ENCODE peak calls at places on chromosomes 12 and 14, in nine cellular contexts. E is prostate gland, G is lung, L is psoas muscle, H is dorsolateral prefrontal cortex, I is GM23248, T is IMR-90, V is tibial nerve, Z is coronary artery. X is an unnamed sample.

GRCh38 chr12:93186131-93186530 is 191.6 kb upstream of the NUDT4 start:
- DNase-seq in E (no peak), G (no peak), L (no peak), H (no peak), I (peak), T (peak), V (no peak), Z (no peak), X (no peak)

GRCh38 chr14:70897475-70897874 is 9.8 kb upstream of the PCNX1 start:
- DNase-seq in E (no peak), G (no peak), L (no peak), H (no peak), I (peak), T (peak), V (no peak), Z (no peak), X (no peak)

GRCh38 chr14:89504602-89505320 is 87.7 kb upstream of the FOXN3 start:
- DNase-seq in E (no peak), G (peak), L (no peak), H (no peak), I (peak), T (peak), V (no peak), Z (no peak), X (no peak)

GRCh38 chr12:96239711-96240234 is 45.6 kb downstream of the ELK3 start:
- DNase-seq in E (no peak), G (no peak), L (no peak), H (no peak), I (peak), T (no peak), V (no peak), Z (no peak), X (no peak)

GRCh38 chr12:104805186-104805585 is 152.9 kb downstream of the SLC41A2 start:
- DNase-seq in E (no peak), G (no peak), L (no peak), H (no peak), I (peak), T (peak), V (no peak), Z (no peak), X (no peak)

GRCh38 chr14:64704743-64705405 is 650 bp downstream of the PLEKHG3 start:
- DNase-seq in E (peak), G (no peak), L (peak), H (peak), I (peak), T (peak), V (no peak), Z (peak), X (no peak)

GRCh38 chr14:101761881-101762529 is 496 bp downstream of the PPP2R5C start:
- DNase-seq in E (peak), G (no peak), L (no peak), H (peak), I (peak), T (no peak), V (no peak), Z (no peak), X (no peak)

GRCh38 chr12:104951759-104952509 is 6.2 kb downstream of the SLC41A2 start:
- DNase-seq in E (no peak), G (no peak), L (no peak), H (no peak), I (peak), T (peak), V (no peak), Z (no peak), X (no peak)

GRCh38 chr14:41022932-41023331 is 583.7 kb upstream of the LRFN5 start:
- DNase-seq in E (no peak), G (no peak), L (no peak), H (no peak), I (no peak), T (peak), V (no peak), Z (no peak), X (no peak)

GRCh38 chr12:13082866-13083265 is 20.6 kb downstream of the GSG1 start:
- DNase-seq in E (no peak), G (no peak), L (no peak), H (no peak), I (no peak), T (no peak), V (no peak), Z (no peak), X (no peak)

GRCh38 chr14:76826122-76826521 is at the start of gene LRRC74A:
- DNase-seq in E (no peak), G (no peak), L (no peak), H (no peak), I (peak), T (no peak), V (no peak), Z (no peak), X (no peak)

GRCh38 chr12:39772708-39773665 is 153.4 kb upstream of the ABCD2 start:
- DNase-seq in E (no peak), G (no peak), L (no peak), H (no peak), I (peak), T (no peak), V (no peak), Z (no peak), X (no peak)

GRCh38 chr12:569091-569676 is 94.1 kb downstream of the NINJ2 start:
- DNase-seq in E (no peak), G (no peak), L (no peak), H (no peak), I (no peak), T (no peak), V (no peak), Z (no peak), X (no peak)

GRCh38 chr12:29234965-29235364 is 85.9 kb downstream of the FAR2 start:
- DNase-seq in E (no peak), G (no peak), L (no peak), H (no peak), I (peak), T (peak), V (no peak), Z (no peak), X (no peak)

GRCh38 chr12:89383235-89384049 is 31.1 kb upstream of the DUSP6 start:
- DNase-seq in E (no peak), G (no peak), L (no peak), H (no peak), I (peak), T (peak), V (no peak), Z (no peak), X (no peak)

GRCh38 chr12:59122784-59123183 is 202.5 kb upstream of the LRIG3 start:
- DNase-seq in E (no peak), G (no peak), L (no peak), H (no peak), I (peak), T (no peak), V (no peak), Z (no peak), X (no peak)
- H3K4me3 ChIP-seq in E (no peak), G (no peak), L (no peak), H (no peak), I (no peak), T (no peak), V (no peak), Z (no peak), X (no peak)

GRCh38 chr12:57864811-57865751 is 18.6 kb upstream of the CTDSP2 start:
- DNase-seq in E (peak), G (peak), L (peak), H (peak), I (peak), T (peak), V (peak), Z (peak), X (peak)
- H3K27ac ChIP-seq in E (peak), G (peak), L (peak), H (peak), I (peak), T (peak), V (peak), Z (peak), X (peak)

GRCh38 chr12:6764011-6764828 is 1.9 kb upstream of the PTMS start:
- DNase-seq in E (peak), G (peak), L (peak), H (peak), I (peak), T (peak), V (peak), Z (peak), X (peak)

GRCh38 chr12:6765048-6765633 is 1.0 kb upstream of the PTMS start:
- DNase-seq in E (no peak), G (no peak), L (no peak), H (no peak), I (peak), T (no peak), V (no peak), Z (no peak), X (no peak)

GRCh38 chr12:6765634-6766581 is at the start of gene PTMS:
- DNase-seq in E (peak), G (peak), L (peak), H (peak), I (peak), T (peak), V (peak), Z (peak), X (peak)

GRCh38 chr12:6761849-6762248 is 4.3 kb upstream of the PTMS start:
- DNase-seq in E (no peak), G (no peak), L (no peak), H (no peak), I (no peak), T (no peak), V (no peak), Z (no peak), X (no peak)

DNA sequence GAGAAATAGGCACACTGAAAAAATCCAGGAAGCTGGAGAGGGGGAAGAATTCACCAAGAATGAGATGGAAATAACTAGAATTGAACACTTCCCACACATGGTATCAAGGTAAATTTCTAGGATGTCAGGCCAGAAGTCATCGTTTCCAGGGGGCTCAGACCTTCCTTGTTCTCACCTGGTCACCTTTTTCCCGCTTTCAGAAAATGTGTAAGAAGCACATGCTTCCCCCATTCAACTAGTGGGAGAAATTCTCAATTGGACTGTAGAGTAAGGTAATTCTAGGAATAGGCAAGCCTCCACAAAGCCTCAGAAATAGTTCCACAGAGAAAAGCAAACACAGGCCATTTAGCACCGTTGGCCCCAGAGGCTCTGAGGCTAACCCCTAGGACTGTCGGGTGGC is 2.8 kb upstream of the PTMS start:
- DNase-seq in E (no peak), G (no peak), L (no peak), H (no peak), I (no peak), T (no peak), V (no peak), Z (no peak), X (no peak)
- H3K4me3 ChIP-seq in E (no peak), G (no peak), L (peak), H (peak), I (peak), T (peak), V (no peak), Z (peak), X (peak)

DNA sequence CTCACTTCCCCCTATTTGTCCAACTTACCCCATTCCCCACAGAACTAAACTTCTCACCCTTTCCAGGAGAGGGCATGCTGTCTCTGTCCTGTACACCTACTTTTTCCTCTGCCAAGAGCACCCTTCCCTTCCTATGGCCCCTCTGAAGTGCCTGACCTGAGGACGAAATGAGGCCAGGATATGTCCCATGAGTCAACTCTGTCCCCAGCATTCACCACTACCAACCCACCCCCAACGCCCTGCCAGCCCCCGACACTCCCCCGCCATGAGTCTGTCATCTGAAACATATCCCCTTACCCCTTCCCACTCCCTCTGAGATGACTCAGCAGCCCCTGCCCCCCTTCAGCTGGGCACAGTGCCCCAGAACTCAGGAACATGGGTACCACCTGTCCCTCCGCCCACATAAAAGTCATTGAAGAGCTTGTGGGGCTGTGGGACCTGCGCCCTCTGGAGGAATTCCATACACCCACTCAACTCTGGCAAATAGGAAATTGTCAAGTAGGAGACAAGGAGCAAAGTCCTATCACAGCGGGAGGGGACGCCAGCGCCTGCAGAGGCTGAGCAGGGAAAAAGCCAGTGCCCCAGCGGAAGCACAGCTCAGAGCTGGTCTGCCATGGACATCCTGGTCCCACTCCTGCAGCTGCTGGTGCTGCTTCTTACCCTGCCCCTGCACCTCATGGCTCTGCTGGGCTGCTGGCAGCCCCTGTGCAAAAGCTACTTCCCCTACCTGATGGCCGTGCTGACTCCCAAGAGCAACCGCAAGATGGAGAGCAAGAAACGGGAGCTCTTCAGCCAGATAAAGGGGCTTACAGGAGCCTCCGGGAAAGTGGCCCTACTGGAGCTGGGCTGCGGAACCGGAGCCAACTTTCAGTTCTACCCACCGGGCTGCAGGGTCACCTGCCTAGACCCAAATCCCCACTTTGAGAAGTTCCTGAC is 26.3 kb downstream of the ITGA7 start:
- DNase-seq in E (no peak), G (peak), L (peak), H (peak), I (peak), T (peak), V (no peak), Z (peak), X (peak)
- H3K27ac ChIP-seq in E (no peak), G (peak), L (peak), H (no peak), I (no peak), T (no peak), V (peak), Z (no peak), X (peak)